ENCODE peak calls at places on chromosome 13, in eight cellular contexts. One of them, this sample, is unnamed.

GRCh38 chr13:45773236-45773635 is 71.1 kb downstream of the CBY2 start:
- DNase-seq in anterior cingulate cortex: no peak
- DNase-seq in iris pigment epithelial cell: peak
- DNase-seq in stimulated activated CD8-positive, alpha-beta memory T cell treated with anti-CD3 and anti-CD28 coated beads, Interleukin-15, amount 100 ng/mL, for 4 hours: no peak
- DNase-seq in stimulated activated CD4-positive, alpha-beta T cell treated with anti-CD3 and anti-CD28 coated beads, TNF-alpha, amount 100 ng/mL, for 48 hours: no peak
- DNase-seq in HT1080: no peak
- DNase-seq in activated CD8-positive, alpha-beta memory T cell treated with anti-CD3 and anti-CD28 coated beads for 4 hours: no peak
- DNase-seq in H54: no peak
- DNase-seq in this sample: no peak

GRCh38 chr13:100542546-100543156 is 45.9 kb downstream of the GGACT start:
- DNase-seq in anterior cingulate cortex: no peak
- DNase-seq in iris pigment epithelial cell: peak
- DNase-seq in stimulated activated CD8-positive, alpha-beta memory T cell treated with anti-CD3 and anti-CD28 coated beads, Interleukin-15, amount 100 ng/mL, for 4 hours: no peak
- DNase-seq in stimulated activated CD4-positive, alpha-beta T cell treated with anti-CD3 and anti-CD28 coated beads, TNF-alpha, amount 100 ng/mL, for 48 hours: no peak
- DNase-seq in HT1080: peak
- DNase-seq in activated CD8-positive, alpha-beta memory T cell treated with anti-CD3 and anti-CD28 coated beads for 4 hours: no peak
- DNase-seq in H54: peak
- DNase-seq in this sample: no peak

GRCh38 chr13:57673197-57673596 is 41.7 kb downstream of the PCDH17 start:
- DNase-seq in anterior cingulate cortex: no peak
- DNase-seq in iris pigment epithelial cell: no peak
- DNase-seq in stimulated activated CD8-positive, alpha-beta memory T cell treated with anti-CD3 and anti-CD28 coated beads, Interleukin-15, amount 100 ng/mL, for 4 hours: no peak
- DNase-seq in stimulated activated CD4-positive, alpha-beta T cell treated with anti-CD3 and anti-CD28 coated beads, TNF-alpha, amount 100 ng/mL, for 48 hours: no peak
- DNase-seq in HT1080: no peak
- DNase-seq in activated CD8-positive, alpha-beta memory T cell treated with anti-CD3 and anti-CD28 coated beads for 4 hours: no peak
- DNase-seq in H54: no peak
- DNase-seq in this sample: no peak

GRCh38 chr13:65966991-65967451 is 1263.1 kb downstream of the PCDH9 start:
- DNase-seq in anterior cingulate cortex: no peak
- DNase-seq in iris pigment epithelial cell: peak
- DNase-seq in stimulated activated CD8-positive, alpha-beta memory T cell treated with anti-CD3 and anti-CD28 coated beads, Interleukin-15, amount 100 ng/mL, for 4 hours: no peak
- DNase-seq in stimulated activated CD4-positive, alpha-beta T cell treated with anti-CD3 and anti-CD28 coated beads, TNF-alpha, amount 100 ng/mL, for 48 hours: no peak
- DNase-seq in HT1080: peak
- DNase-seq in activated CD8-positive, alpha-beta memory T cell treated with anti-CD3 and anti-CD28 coated beads for 4 hours: no peak
- DNase-seq in H54: peak
- DNase-seq in this sample: no peak

GRCh38 chr13:110106726-110107125 is 200.2 kb downstream of the COL4A1 start:
- DNase-seq in anterior cingulate cortex: peak
- DNase-seq in iris pigment epithelial cell: no peak
- DNase-seq in stimulated activated CD8-positive, alpha-beta memory T cell treated with anti-CD3 and anti-CD28 coated beads, Interleukin-15, amount 100 ng/mL, for 4 hours: no peak
- DNase-seq in stimulated activated CD4-positive, alpha-beta T cell treated with anti-CD3 and anti-CD28 coated beads, TNF-alpha, amount 100 ng/mL, for 48 hours: no peak
- DNase-seq in HT1080: no peak
- DNase-seq in activated CD8-positive, alpha-beta memory T cell treated with anti-CD3 and anti-CD28 coated beads for 4 hours: no peak
- DNase-seq in H54: no peak
- DNase-seq in this sample: no peak

GRCh38 chr13:64397699-64398098 is 2832.4 kb downstream of the PCDH9 start:
- DNase-seq in anterior cingulate cortex: no peak
- DNase-seq in iris pigment epithelial cell: peak
- DNase-seq in stimulated activated CD8-positive, alpha-beta memory T cell treated with anti-CD3 and anti-CD28 coated beads, Interleukin-15, amount 100 ng/mL, for 4 hours: no peak
- DNase-seq in stimulated activated CD4-positive, alpha-beta T cell treated with anti-CD3 and anti-CD28 coated beads, TNF-alpha, amount 100 ng/mL, for 48 hours: no peak
- DNase-seq in HT1080: peak
- DNase-seq in activated CD8-positive, alpha-beta memory T cell treated with anti-CD3 and anti-CD28 coated beads for 4 hours: no peak
- DNase-seq in H54: no peak
- DNase-seq in this sample: no peak

GRCh38 chr13:33392794-33393371 is 107.3 kb upstream of the STARD13 start:
- DNase-seq in anterior cingulate cortex: no peak
- DNase-seq in iris pigment epithelial cell: no peak
- DNase-seq in stimulated activated CD8-positive, alpha-beta memory T cell treated with anti-CD3 and anti-CD28 coated beads, Interleukin-15, amount 100 ng/mL, for 4 hours: no peak
- DNase-seq in stimulated activated CD4-positive, alpha-beta T cell treated with anti-CD3 and anti-CD28 coated beads, TNF-alpha, amount 100 ng/mL, for 48 hours: no peak
- DNase-seq in HT1080: no peak
- DNase-seq in activated CD8-positive, alpha-beta memory T cell treated with anti-CD3 and anti-CD28 coated beads for 4 hours: no peak
- DNase-seq in H54: no peak
- DNase-seq in this sample: no peak

GRCh38 chr13:51919531-51919930 is 57.8 kb downstream of the CCDC70 start:
- DNase-seq in anterior cingulate cortex: no peak
- DNase-seq in iris pigment epithelial cell: no peak
- DNase-seq in stimulated activated CD8-positive, alpha-beta memory T cell treated with anti-CD3 and anti-CD28 coated beads, Interleukin-15, amount 100 ng/mL, for 4 hours: no peak
- DNase-seq in stimulated activated CD4-positive, alpha-beta T cell treated with anti-CD3 and anti-CD28 coated beads, TNF-alpha, amount 100 ng/mL, for 48 hours: no peak
- DNase-seq in HT1080: no peak
- DNase-seq in activated CD8-positive, alpha-beta memory T cell treated with anti-CD3 and anti-CD28 coated beads for 4 hours: no peak
- DNase-seq in H54: no peak
- DNase-seq in this sample: no peak

GRCh38 chr13:114113961-114114360 is 18.5 kb downstream of the RASA3 start:
- DNase-seq in anterior cingulate cortex: no peak
- DNase-seq in iris pigment epithelial cell: no peak
- DNase-seq in stimulated activated CD8-positive, alpha-beta memory T cell treated with anti-CD3 and anti-CD28 coated beads, Interleukin-15, amount 100 ng/mL, for 4 hours: no peak
- DNase-seq in stimulated activated CD4-positive, alpha-beta T cell treated with anti-CD3 and anti-CD28 coated beads, TNF-alpha, amount 100 ng/mL, for 48 hours: no peak
- DNase-seq in HT1080: no peak
- DNase-seq in activated CD8-positive, alpha-beta memory T cell treated with anti-CD3 and anti-CD28 coated beads for 4 hours: no peak
- DNase-seq in H54: no peak
- DNase-seq in this sample: no peak

GRCh38 chr13:26591672-26592071 is 34.2 kb downstream of the WASF3 start:
- DNase-seq in anterior cingulate cortex: no peak
- DNase-seq in iris pigment epithelial cell: no peak
- DNase-seq in stimulated activated CD8-positive, alpha-beta memory T cell treated with anti-CD3 and anti-CD28 coated beads, Interleukin-15, amount 100 ng/mL, for 4 hours: no peak
- DNase-seq in stimulated activated CD4-positive, alpha-beta T cell treated with anti-CD3 and anti-CD28 coated beads, TNF-alpha, amount 100 ng/mL, for 48 hours: no peak
- DNase-seq in HT1080: no peak
- DNase-seq in activated CD8-positive, alpha-beta memory T cell treated with anti-CD3 and anti-CD28 coated beads for 4 hours: no peak
- DNase-seq in H54: no peak
- DNase-seq in this sample: no peak

GRCh38 chr13:91078093-91078679 is 269.3 kb upstream of the MIR17HG start:
- DNase-seq in anterior cingulate cortex: no peak
- DNase-seq in iris pigment epithelial cell: peak
- DNase-seq in stimulated activated CD8-positive, alpha-beta memory T cell treated with anti-CD3 and anti-CD28 coated beads, Interleukin-15, amount 100 ng/mL, for 4 hours: no peak
- DNase-seq in stimulated activated CD4-positive, alpha-beta T cell treated with anti-CD3 and anti-CD28 coated beads, TNF-alpha, amount 100 ng/mL, for 48 hours: no peak
- DNase-seq in HT1080: peak
- DNase-seq in activated CD8-positive, alpha-beta memory T cell treated with anti-CD3 and anti-CD28 coated beads for 4 hours: no peak
- DNase-seq in H54: no peak
- DNase-seq in this sample: no peak

GRCh38 chr13:114152831-114153371 is 20.5 kb upstream of the RASA3 start:
- DNase-seq in anterior cingulate cortex: no peak
- DNase-seq in iris pigment epithelial cell: no peak
- DNase-seq in stimulated activated CD8-positive, alpha-beta memory T cell treated with anti-CD3 and anti-CD28 coated beads, Interleukin-15, amount 100 ng/mL, for 4 hours: no peak
- DNase-seq in stimulated activated CD4-positive, alpha-beta T cell treated with anti-CD3 and anti-CD28 coated beads, TNF-alpha, amount 100 ng/mL, for 48 hours: no peak
- DNase-seq in HT1080: no peak
- DNase-seq in activated CD8-positive, alpha-beta memory T cell treated with anti-CD3 and anti-CD28 coated beads for 4 hours: no peak
- DNase-seq in H54: no peak
- DNase-seq in this sample: no peak

GRCh38 chr13:42064259-42064658 is 15.8 kb downstream of the DGKH start:
- DNase-seq in anterior cingulate cortex: no peak
- DNase-seq in iris pigment epithelial cell: peak
- DNase-seq in stimulated activated CD8-positive, alpha-beta memory T cell treated with anti-CD3 and anti-CD28 coated beads, Interleukin-15, amount 100 ng/mL, for 4 hours: no peak
- DNase-seq in stimulated activated CD4-positive, alpha-beta T cell treated with anti-CD3 and anti-CD28 coated beads, TNF-alpha, amount 100 ng/mL, for 48 hours: no peak
- DNase-seq in HT1080: no peak
- DNase-seq in activated CD8-positive, alpha-beta memory T cell treated with anti-CD3 and anti-CD28 coated beads for 4 hours: no peak
- DNase-seq in H54: no peak
- DNase-seq in this sample: no peak

GRCh38 chr13:41925014-41925413 is 35.9 kb downstream of the VWA8 start:
- DNase-seq in anterior cingulate cortex: no peak
- DNase-seq in iris pigment epithelial cell: no peak
- DNase-seq in stimulated activated CD8-positive, alpha-beta memory T cell treated with anti-CD3 and anti-CD28 coated beads, Interleukin-15, amount 100 ng/mL, for 4 hours: no peak
- DNase-seq in stimulated activated CD4-positive, alpha-beta T cell treated with anti-CD3 and anti-CD28 coated beads, TNF-alpha, amount 100 ng/mL, for 48 hours: no peak
- DNase-seq in HT1080: no peak
- DNase-seq in activated CD8-positive, alpha-beta memory T cell treated with anti-CD3 and anti-CD28 coated beads for 4 hours: no peak
- DNase-seq in H54: no peak
- DNase-seq in this sample: no peak

GRCh38 chr13:97448503-97449251 is 14.7 kb downstream of the RAP2A start:
- DNase-seq in anterior cingulate cortex: no peak
- DNase-seq in iris pigment epithelial cell: no peak
- DNase-seq in stimulated activated CD8-positive, alpha-beta memory T cell treated with anti-CD3 and anti-CD28 coated beads, Interleukin-15, amount 100 ng/mL, for 4 hours: no peak
- DNase-seq in stimulated activated CD4-positive, alpha-beta T cell treated with anti-CD3 and anti-CD28 coated beads, TNF-alpha, amount 100 ng/mL, for 48 hours: no peak
- DNase-seq in HT1080: no peak
- DNase-seq in activated CD8-positive, alpha-beta memory T cell treated with anti-CD3 and anti-CD28 coated beads for 4 hours: no peak
- DNase-seq in H54: no peak
- DNase-seq in this sample: no peak

GRCh38 chr13:113219311-113219940 is 10.0 kb downstream of the CUL4A start:
- DNase-seq in anterior cingulate cortex: no peak
- DNase-seq in iris pigment epithelial cell: no peak
- DNase-seq in stimulated activated CD8-positive, alpha-beta memory T cell treated with anti-CD3 and anti-CD28 coated beads, Interleukin-15, amount 100 ng/mL, for 4 hours: no peak
- DNase-seq in stimulated activated CD4-positive, alpha-beta T cell treated with anti-CD3 and anti-CD28 coated beads, TNF-alpha, amount 100 ng/mL, for 48 hours: no peak
- DNase-seq in HT1080: no peak
- DNase-seq in activated CD8-positive, alpha-beta memory T cell treated with anti-CD3 and anti-CD28 coated beads for 4 hours: no peak
- DNase-seq in H54: no peak
- DNase-seq in this sample: no peak

GRCh38 chr13:42041017-42041683 is 7.3 kb upstream of the DGKH start:
- DNase-seq in anterior cingulate cortex: no peak
- DNase-seq in iris pigment epithelial cell: peak
- DNase-seq in stimulated activated CD8-positive, alpha-beta memory T cell treated with anti-CD3 and anti-CD28 coated beads, Interleukin-15, amount 100 ng/mL, for 4 hours: no peak
- DNase-seq in stimulated activated CD4-positive, alpha-beta T cell treated with anti-CD3 and anti-CD28 coated beads, TNF-alpha, amount 100 ng/mL, for 48 hours: peak
- DNase-seq in HT1080: peak
- DNase-seq in activated CD8-positive, alpha-beta memory T cell treated with anti-CD3 and anti-CD28 coated beads for 4 hours: no peak
- DNase-seq in H54: peak
- DNase-seq in this sample: peak

GRCh38 chr13:20369886-20370361 is 137.8 kb upstream of the GJB6 start:
- DNase-seq in anterior cingulate cortex: no peak
- DNase-seq in iris pigment epithelial cell: no peak
- DNase-seq in stimulated activated CD8-positive, alpha-beta memory T cell treated with anti-CD3 and anti-CD28 coated beads, Interleukin-15, amount 100 ng/mL, for 4 hours: no peak
- DNase-seq in stimulated activated CD4-positive, alpha-beta T cell treated with anti-CD3 and anti-CD28 coated beads, TNF-alpha, amount 100 ng/mL, for 48 hours: no peak
- DNase-seq in HT1080: no peak
- DNase-seq in activated CD8-positive, alpha-beta memory T cell treated with anti-CD3 and anti-CD28 coated beads for 4 hours: no peak
- DNase-seq in H54: no peak
- DNase-seq in this sample: no peak

This sample was measured in Calu3.